ENCODE peak calls at places on chromosome 22, in four cellular contexts. G, E, X and W are unnamed samples.

GRCh38 chr22:25091449-25091848 is 108.2 kb upstream of the CRYBB3 start:
- DNase-seq in G (no peak), E (no peak), X (no peak), W (no peak)

GRCh38 chr22:41929158-41929896 is 2.7 kb upstream of the TNFRSF13C start:
- DNase-seq in G (no peak), E (no peak), X (no peak), W (no peak)

GRCh38 chr22:40123387-40123786 is 54.3 kb upstream of the TNRC6B start:
- DNase-seq in G (peak; percentile 41), E (no peak), X (no peak), W (no peak)

GRCh38 chr22:38027487-38027886 is 29.7 kb upstream of the PICK1 start:
- DNase-seq in G (no peak), E (no peak), X (no peak), W (no peak)

GRCh38 chr22:41917906-41918791 is 3.3 kb upstream of the SHISA8 start:
- DNase-seq in G (no peak), E (no peak), X (peak; percentile 58), W (no peak)

GRCh38 chr22:37675930-37676571 is 615 bp downstream of the LGALS1 start:
- DNase-seq in G (peak; percentile 31), E (no peak), X (no peak), W (no peak)

GRCh38 chr22:38418589-38418988 is 36.4 kb downstream of the KCNJ4 start:
- DNase-seq in G (no peak), E (no peak), X (no peak), W (no peak)

GRCh38 chr22:41092847-41093371 is 517 bp downstream of the EP300 start:
- DNase-seq in G (peak; percentile 44), E (no peak), X (peak; percentile 41), W (peak; percentile 38)

GRCh38 chr22:30649430-30650007 is 13.9 kb downstream of the SLC35E4 start:
- DNase-seq in G (no peak), E (no peak), X (peak; percentile 78), W (peak; percentile 45)

GRCh38 chr22:48106215-48106614 is 1343.8 kb downstream of the TBC1D22A start:
- DNase-seq in G (no peak), E (peak; percentile 90), X (no peak), W (no peak)

GRCh38 chr22:35661377-35661937 is 13.2 kb downstream of the APOL6 start:
- DNase-seq in G (no peak), E (no peak), X (no peak), W (no peak)

GRCh38 chr22:21632237-21632895 is at the start of gene CCDC116:
- DNase-seq in G (peak; percentile 84), E (no peak), X (peak; percentile 33), W (no peak)

GRCh38 chr22:47029244-47030001 is 267.0 kb downstream of the TBC1D22A start:
- DNase-seq in G (no peak), E (no peak), X (no peak), W (no peak)

GRCh38 chr22:23112472-23113012 is 29.2 kb downstream of the RSPH14 start:
- DNase-seq in G (no peak), E (no peak), X (no peak), W (no peak)

GRCh38 chr22:28931844-28932561 is 48.6 kb downstream of the ZNRF3 start:
- DNase-seq in G (no peak), E (no peak), X (no peak), W (no peak)

GRCh38 chr22:28934026-28934425 is 50.7 kb downstream of the ZNRF3 start:
- DNase-seq in G (no peak), E (no peak), X (no peak), W (no peak)

GRCh38 chr22:28935713-28936112 is 52.3 kb downstream of the ZNRF3 start:
- DNase-seq in G (no peak), E (no peak), X (no peak), W (no peak)

GRCh38 chr22:28935140-28935539 is 51.8 kb downstream of the ZNRF3 start:
- DNase-seq in G (no peak), E (no peak), X (no peak), W (no peak)

DNA sequence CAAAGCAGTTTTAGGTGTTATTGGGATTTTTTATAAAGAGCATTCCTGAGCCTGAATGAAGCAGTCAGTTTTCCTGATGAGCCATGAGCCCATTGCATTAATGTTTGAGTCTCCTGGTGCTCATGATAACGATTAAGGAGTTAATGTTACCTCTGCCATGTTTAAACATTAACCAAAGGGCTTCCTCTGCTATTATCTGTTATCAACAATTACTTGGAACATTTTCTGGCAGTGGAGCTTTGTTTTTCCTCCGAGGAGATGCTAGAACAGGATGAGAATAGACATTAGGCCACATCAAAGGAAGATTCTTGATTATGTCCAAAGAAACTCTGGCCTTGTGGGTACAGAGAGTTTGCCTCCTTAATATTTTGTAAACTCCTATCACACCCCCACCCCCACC is 49.9 kb downstream of the ZNRF3 start:
- DNase-seq in G (no peak), E (no peak), X (no peak), W (no peak)
- H3K4me1 ChIP-seq in G (peaks cover 18% of the 10 kb centered on the region), E (peaks cover 9% of the 10 kb centered on the region), X (peaks cover 5% of the 10 kb centered on the region), W (peaks cover 15% of the 10 kb centered on the region)

DNA sequence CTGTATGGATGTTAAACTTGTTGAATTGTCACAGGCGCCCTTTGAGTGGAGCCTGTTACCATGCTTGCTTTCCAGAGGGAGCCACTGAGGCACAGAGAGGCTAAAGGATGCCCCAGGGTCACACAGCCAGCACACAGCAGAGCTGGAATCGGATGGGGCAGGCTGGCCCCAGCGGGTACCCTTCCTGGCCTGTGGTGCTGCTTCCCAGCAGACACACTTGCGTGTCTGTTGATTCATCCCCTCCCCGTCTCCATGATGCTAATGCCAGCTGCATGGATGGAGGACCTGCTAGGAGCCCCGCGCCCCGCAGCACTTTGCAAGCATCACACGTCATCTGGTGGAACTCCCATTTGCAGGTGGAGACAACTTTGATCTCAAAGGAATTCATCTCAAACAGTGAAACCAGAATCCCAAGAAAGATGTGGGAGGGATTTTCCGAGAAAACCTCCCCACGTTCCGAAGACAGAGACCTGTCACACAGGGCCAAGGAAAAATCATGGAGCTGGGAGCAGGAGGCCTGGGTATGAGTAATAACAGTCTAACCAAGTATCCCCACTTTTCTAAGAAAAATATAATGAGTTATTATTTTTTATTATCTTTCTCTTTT is 52.5 kb upstream of the SHISAL1 start:
- DNase-seq in G (no peak), E (no peak), X (no peak), W (no peak)
- H3K27me3 ChIP-seq in G (no peaks in the 10 kb centered on the region), E (no peaks in the 10 kb centered on the region), X (no peaks in the 10 kb centered on the region), W (no peaks in the 10 kb centered on the region)

GRCh38 chr22:45962756-45963155 is 14.2 kb downstream of the WNT7B start:
- DNase-seq in G (no peak), E (no peak), X (no peak), W (no peak)

GRCh38 chr22:45963821-45964220 is 13.1 kb downstream of the WNT7B start:
- DNase-seq in G (no peak), E (no peak), X (no peak), W (no peak)

GRCh38 chr22:45965565-45965962 is 11.4 kb downstream of the WNT7B start:
- DNase-seq in G (no peak), E (no peak), X (no peak), W (no peak)

GRCh38 chr22:45964926-45965564 is 11.9 kb downstream of the WNT7B start:
- DNase-seq in G (no peak), E (no peak), X (no peak), W (no peak)

GRCh38 chr22:45964372-45964771 is 12.6 kb downstream of the WNT7B start:
- DNase-seq in G (no peak), E (no peak), X (no peak), W (no peak)
- H3K4me1 ChIP-seq in G (no peaks in the 10 kb centered on the region), E (no peaks in the 10 kb centered on the region), X (no peaks in the 10 kb centered on the region), W (no peaks in the 10 kb centered on the region)

GRCh38 chr22:34638128-34638527 is 427.8 kb upstream of the ISX start:
- DNase-seq in G (no peak), E (no peak), X (no peak), W (no peak)
- H3K27me3 ChIP-seq in G (no peaks in the 10 kb centered on the region), E (no peaks in the 10 kb centered on the region), X (peaks cover 5% of the 10 kb centered on the region), W (no peaks in the 10 kb centered on the region)